ENCODE peak calls at places on chromosomes 4 and X, in four cellular contexts. One of them, this sample, is unnamed.

GRCh38 chrX:152479525-152479924 is 28.4 kb upstream of the GABRA3 start:
- DNase-seq in NAMALWA: no peak
- DNase-seq in WTC11: no peak
- DNase-seq in activated gamma-delta T cell treated with anti-CD3 and anti-CD28 coated beads, Interleukin-2, amount 50 U/mL, for 16 hours: no peak
- DNase-seq in this sample: no peak

GRCh38 chr4:48002267-48002666 is 14.2 kb downstream of the CNGA1 start:
- DNase-seq in WTC11: no peak
- DNase-seq in NAMALWA: no peak
- DNase-seq in activated gamma-delta T cell treated with anti-CD3 and anti-CD28 coated beads, Interleukin-2, amount 50 U/mL, for 16 hours: no peak
- DNase-seq in this sample: no peak

GRCh38 chr4:26300314-26301307 is 20.2 kb upstream of the RBPJ start:
- DNase-seq in WTC11: no peak
- DNase-seq in activated gamma-delta T cell treated with anti-CD3 and anti-CD28 coated beads, Interleukin-2, amount 50 U/mL, for 16 hours: no peak
- DNase-seq in NAMALWA: no peak
- DNase-seq in this sample: no peak

GRCh38 chr4:128385683-128386304 is 98.2 kb upstream of the PGRMC2 start:
- DNase-seq in NAMALWA: peak
- DNase-seq in WTC11: no peak
- DNase-seq in activated gamma-delta T cell treated with anti-CD3 and anti-CD28 coated beads, Interleukin-2, amount 50 U/mL, for 16 hours: no peak
- DNase-seq in this sample: no peak

GRCh38 chrX:455199-455598 is 68.5 kb upstream of the PPP2R3B start:
- DNase-seq in WTC11: no peak
- DNase-seq in activated gamma-delta T cell treated with anti-CD3 and anti-CD28 coated beads, Interleukin-2, amount 50 U/mL, for 16 hours: no peak
- DNase-seq in NAMALWA: peak
- DNase-seq in this sample: no peak

GRCh38 chr4:972651-973424 is 531 bp downstream of the DGKQ start:
- DNase-seq in activated gamma-delta T cell treated with anti-CD3 and anti-CD28 coated beads, Interleukin-2, amount 50 U/mL, for 16 hours: peak
- DNase-seq in NAMALWA: peak
- DNase-seq in WTC11: peak
- DNase-seq in this sample: no peak

GRCh38 chrX:148530464-148531077 is 30.2 kb downstream of the AFF2 start:
- DNase-seq in WTC11: no peak
- DNase-seq in NAMALWA: peak
- DNase-seq in activated gamma-delta T cell treated with anti-CD3 and anti-CD28 coated beads, Interleukin-2, amount 50 U/mL, for 16 hours: no peak
- DNase-seq in this sample: no peak

GRCh38 chr4:89509708-89510269 is 202.2 kb upstream of the GPRIN3 start:
- DNase-seq in activated gamma-delta T cell treated with anti-CD3 and anti-CD28 coated beads, Interleukin-2, amount 50 U/mL, for 16 hours: no peak
- DNase-seq in NAMALWA: no peak
- DNase-seq in WTC11: no peak
- DNase-seq in this sample: no peak

GRCh38 chr4:182738283-182739047 is 178.7 kb downstream of the DCTD start:
- DNase-seq in WTC11: no peak
- DNase-seq in activated gamma-delta T cell treated with anti-CD3 and anti-CD28 coated beads, Interleukin-2, amount 50 U/mL, for 16 hours: no peak
- DNase-seq in NAMALWA: no peak
- DNase-seq in this sample: no peak

GRCh38 chrX:21658746-21659145 is 616 bp upstream of the KLHL34 start:
- DNase-seq in activated gamma-delta T cell treated with anti-CD3 and anti-CD28 coated beads, Interleukin-2, amount 50 U/mL, for 16 hours: no peak
- DNase-seq in NAMALWA: no peak
- DNase-seq in WTC11: peak
- DNase-seq in this sample: no peak

This sample was measured in dorsolateral prefrontal cortex.